ENCODE peak calls at places on chromosomes 5 and 9, in four cellular contexts. One of them, this sample, is unnamed.
A peak's percentile ranks its signal among the peaks of the same experiment; 100 is the strongest.

GRCh38 chr5:4625206-4625896 is 514.8 kb upstream of the ADAMTS16 start:
- DNase-seq in K562: no peak
- DNase-seq in GM12878: no peak
- DNase-seq in HepG2: no peak
- DNase-seq in this sample: no peak

GRCh38 chr5:172141949-172142319 is 46.1 kb downstream of the STK10 start:
- DNase-seq in HepG2: no peak
- DNase-seq in K562: peak; percentile 39
- DNase-seq in GM12878: no peak
- DNase-seq in this sample: no peak

GRCh38 chr5:390571-391491 is 52.1 kb upstream of the EXOC3 start:
- DNase-seq in HepG2: no peak
- DNase-seq in GM12878: no peak
- DNase-seq in K562: no peak
- DNase-seq in this sample: no peak

GRCh38 chr5:106189121-106189809 is 1481.5 kb downstream of the EFNA5 start:
- DNase-seq in K562: no peak
- DNase-seq in GM12878: no peak
- DNase-seq in HepG2: no peak
- DNase-seq in this sample: no peak

GRCh38 chr5:172872997-172873491 is 39.0 kb downstream of the ERGIC1 start:
- DNase-seq in GM12878: no peak
- DNase-seq in K562: no peak
- DNase-seq in HepG2: no peak
- DNase-seq in this sample: no peak

GRCh38 chr5:157665467-157666085 is 5.8 kb upstream of the C5orf52 start:
- DNase-seq in K562: no peak
- DNase-seq in HepG2: peak; percentile 12
- DNase-seq in GM12878: no peak
- DNase-seq in this sample: no peak

GRCh38 chr5:115415143-115415491 is 118.7 kb upstream of the CCDC112 start:
- DNase-seq in HepG2: peak; percentile 39
- DNase-seq in GM12878: no peak
- DNase-seq in K562: no peak
- DNase-seq in this sample: no peak

GRCh38 chr5:73989956-73990355 is 364.0 kb downstream of the ARHGEF28 start:
- DNase-seq in HepG2: no peak
- DNase-seq in K562: no peak
- DNase-seq in GM12878: no peak
- DNase-seq in this sample: no peak

GRCh38 chr5:154858972-154859950 is 834 bp downstream of the CNOT8 start:
- DNase-seq in GM12878: no peak
- DNase-seq in HepG2: no peak
- DNase-seq in K562: no peak
- DNase-seq in this sample: no peak

GRCh38 chr5:94429566-94429965 is 188.8 kb downstream of the KIAA0825 start:
- DNase-seq in GM12878: no peak
- DNase-seq in K562: no peak
- DNase-seq in HepG2: no peak
- DNase-seq in this sample: no peak

GRCh38 chr5:37772255-37772654 is 67.6 kb downstream of the GDNF start:
- DNase-seq in GM12878: no peak
- DNase-seq in K562: no peak
- DNase-seq in HepG2: no peak
- DNase-seq in this sample: no peak

GRCh38 chr5:80988419-80988925 is 28.3 kb downstream of the RASGRF2 start:
- DNase-seq in K562: no peak
- DNase-seq in GM12878: no peak
- DNase-seq in HepG2: no peak
- DNase-seq in this sample: no peak

GRCh38 chr9:12933957-12934356 is 159.1 kb downstream of the LURAP1L start:
- DNase-seq in K562: no peak
- DNase-seq in GM12878: no peak
- DNase-seq in HepG2: no peak
- DNase-seq in this sample: no peak

GRCh38 chr9:101727621-101728524 is 10.6 kb downstream of the GRIN3A start:
- DNase-seq in K562: peak; percentile 22
- DNase-seq in HepG2: peak; percentile 24
- DNase-seq in GM12878: no peak
- DNase-seq in this sample: no peak

GRCh38 chr9:87725900-87726709 is at the start of gene CTSL:
- DNase-seq in GM12878: no peak
- DNase-seq in HepG2: peak; percentile 76
- DNase-seq in K562: peak; percentile 86
- DNase-seq in this sample: peak; percentile 85

GRCh38 chr9:13939129-13939528 is 374.8 kb downstream of the NFIB start:
- DNase-seq in GM12878: no peak
- DNase-seq in HepG2: no peak
- DNase-seq in K562: no peak
- DNase-seq in this sample: no peak
- H3K27ac ChIP-seq in GM12878: no peak overlapping the region
- H3K27ac ChIP-seq in HepG2: no peak overlapping the region
- H3K27ac ChIP-seq in K562: no peak overlapping the region
- H3K27ac ChIP-seq in this sample: no peak overlapping the region

DNA sequence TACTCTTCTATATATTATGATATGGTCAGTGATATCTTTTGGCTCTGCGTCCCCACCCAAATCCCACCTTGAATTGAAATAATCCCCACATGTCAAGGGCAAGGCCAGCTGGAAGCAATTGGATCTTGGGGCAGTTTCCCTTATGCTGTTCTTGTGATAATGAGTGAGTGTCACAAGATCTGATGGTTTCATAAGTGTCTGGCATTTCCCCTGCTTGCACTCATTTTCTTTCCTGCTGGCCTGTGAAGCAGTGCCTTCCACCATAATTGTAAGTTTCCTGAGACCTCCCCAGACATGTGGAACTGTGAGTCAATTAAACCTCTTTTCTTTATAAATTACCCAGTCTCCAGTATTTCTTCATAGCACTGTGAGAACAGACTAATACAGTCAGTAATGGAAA is 45.0 kb upstream of the TNC start:
- DNase-seq in GM12878: no peak
- DNase-seq in K562: no peak
- DNase-seq in HepG2: no peak
- DNase-seq in this sample: no peak
- TF ChIP-seq CBX5 in GM12878: no peak
- TF ChIP-seq CBX5 in K562: no peak
- TF ChIP-seq CBX5 in HepG2: no peak
- TF ChIP-seq CBX5 in this sample: no peak

DNA sequence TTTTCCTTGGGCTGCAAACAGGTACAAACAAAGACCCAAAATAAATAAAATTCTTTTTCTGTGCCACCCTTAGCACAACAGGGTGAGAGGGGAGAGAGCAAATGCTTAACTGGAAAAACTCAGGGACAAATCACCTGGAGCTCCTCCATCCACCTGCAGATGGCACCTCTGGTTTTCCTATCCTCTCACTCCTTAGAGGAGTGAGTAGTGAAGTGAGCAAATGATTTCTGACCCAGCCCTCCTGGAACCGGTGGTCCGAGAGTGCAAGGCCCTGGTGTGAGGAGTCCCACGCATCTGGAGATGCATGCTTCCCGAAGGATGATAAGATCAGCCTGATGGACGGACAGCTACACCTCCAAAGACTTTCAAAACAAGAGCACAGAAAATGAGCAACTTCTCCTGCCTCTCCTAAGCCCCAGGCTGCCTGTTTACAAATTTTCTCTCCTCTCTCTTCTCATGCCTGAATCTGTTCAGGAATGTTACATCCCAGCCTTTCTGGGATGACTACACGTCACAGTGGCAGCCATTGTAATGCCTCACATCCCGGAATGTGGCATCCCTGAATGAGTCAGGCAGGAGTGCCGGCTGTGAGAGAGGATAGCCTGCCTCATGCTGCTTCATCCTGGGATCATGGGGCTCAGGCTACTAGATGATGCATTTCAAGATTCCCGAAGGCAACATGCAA is 86.4 kb downstream of the ADRB2 start:
- DNase-seq in K562: no peak
- DNase-seq in GM12878: no peak
- DNase-seq in HepG2: peak; percentile 16
- DNase-seq in this sample: peak; percentile 68
- TF ChIP-seq CREB1 in K562: no peak
- TF ChIP-seq CREB1 in GM12878: no peak
- TF ChIP-seq CREB1 in HepG2: no peak
- TF ChIP-seq CREB1 in this sample: peak; percentile 82

GRCh38 chr5:141345327-141345726 is 1.7 kb downstream of the PCDHGA3 start:
- DNase-seq in HepG2: no peak
- DNase-seq in GM12878: no peak
- DNase-seq in K562: no peak
- DNase-seq in this sample: no peak

GRCh38 chr5:141355641-141356040 is 820 bp downstream of the PCDHGA4 start:
- DNase-seq in GM12878: no peak
- DNase-seq in HepG2: no peak
- DNase-seq in K562: no peak
- DNase-seq in this sample: no peak

GRCh38 chr5:141351591-141351990 is 1.7 kb downstream of the PCDHGB1 start:
- DNase-seq in K562: no peak
- DNase-seq in HepG2: no peak
- DNase-seq in GM12878: no peak
- DNase-seq in this sample: no peak

GRCh38 chr5:141354900-141355469 is at the start of gene PCDHGA4:
- DNase-seq in GM12878: no peak
- DNase-seq in K562: no peak
- DNase-seq in HepG2: no peak
- DNase-seq in this sample: no peak

DNA sequence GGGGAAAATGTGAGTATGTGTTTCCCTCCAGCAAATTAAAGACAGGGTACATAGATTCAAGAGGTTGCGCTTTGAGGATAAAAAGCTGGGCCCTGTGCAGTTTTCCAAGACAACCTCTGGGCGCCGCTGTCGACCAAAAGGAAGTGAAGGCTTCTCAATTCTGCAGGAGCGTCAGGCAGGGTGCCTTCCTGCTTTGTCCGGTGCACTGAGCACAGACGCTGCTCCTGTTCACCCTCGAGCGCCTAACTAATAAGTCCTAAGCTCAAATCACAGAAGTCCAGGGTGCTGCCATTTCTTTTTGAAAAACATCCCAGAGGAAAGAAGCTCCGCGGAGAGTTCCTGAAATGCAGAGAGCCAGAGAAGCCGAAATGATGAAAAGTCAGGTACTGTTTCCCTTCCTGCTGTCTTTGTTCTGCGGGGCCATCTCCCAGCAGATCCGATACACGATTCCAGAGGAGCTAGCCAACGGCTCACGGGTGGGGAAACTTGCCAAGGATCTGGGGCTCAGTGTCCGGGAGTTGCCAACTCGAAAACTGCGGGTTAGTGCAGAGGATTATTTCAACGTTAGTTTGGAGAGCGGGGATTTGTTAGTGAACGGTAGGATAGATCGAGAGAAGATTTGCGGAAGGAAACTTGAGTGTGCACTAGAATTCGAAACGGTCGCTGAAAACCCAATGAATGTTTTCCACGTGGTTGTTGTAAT is at the start of gene PCDHGB1:
- DNase-seq in GM12878: no peak
- DNase-seq in HepG2: peak; percentile 75
- DNase-seq in K562: peak; percentile 69
- DNase-seq in this sample: no peak
- H3K27ac ChIP-seq in GM12878: no peak within 1 kb of the TSS
- H3K27ac ChIP-seq in HepG2: no peak within 1 kb of the TSS
- H3K27ac ChIP-seq in K562: no peak within 1 kb of the TSS
- H3K27ac ChIP-seq in this sample: no peak within 1 kb of the TSS

GRCh38 chr9:76576344-76576743 is 117.4 kb downstream of the GCNT1 start:
- DNase-seq in K562: no peak
- DNase-seq in HepG2: no peak
- DNase-seq in GM12878: peak; percentile 51
- DNase-seq in this sample: no peak
- TF ChIP-seq CBX5 in K562: no peak
- TF ChIP-seq CBX5 in HepG2: no peak
- TF ChIP-seq CBX5 in GM12878: no peak
- TF ChIP-seq CBX5 in this sample: no peak

GRCh38 chr9:69254223-69254622 is 70.8 kb upstream of the ENTREP1 start:
- DNase-seq in GM12878: no peak
- DNase-seq in HepG2: no peak
- DNase-seq in K562: no peak
- DNase-seq in this sample: no peak
- TF ChIP-seq CREB1 in GM12878: no peak
- TF ChIP-seq CREB1 in HepG2: no peak
- TF ChIP-seq CREB1 in K562: no peak
- TF ChIP-seq CREB1 in this sample: no peak

GRCh38 chr5:41223962-41224361 is 10.6 kb upstream of the C6 start:
- DNase-seq in K562: no peak
- DNase-seq in HepG2: no peak
- DNase-seq in GM12878: no peak
- DNase-seq in this sample: no peak
- H3K27ac ChIP-seq in K562: no peak overlapping the region
- H3K27ac ChIP-seq in HepG2: no peak overlapping the region
- H3K27ac ChIP-seq in GM12878: no peak overlapping the region
- H3K27ac ChIP-seq in this sample: no peak overlapping the region